ENCODE peak calls at places on chromosomes 7 and 10, in eight cellular contexts. U is uterus, S is neural crest cell, W is hepatocyte, T is bronchial epithelial cell, E is suprapubic skin, N is mammary epithelial cell, I is fibroblast of lung. A is an unnamed sample.

GRCh38 chr10:78602201-78602917 is 466.4 kb upstream of the ZMIZ1 start:
- DNase-seq in U (peak), S (no peak), W (no peak), T (peak), E (no peak), N (peak), I (peak), A (peak)

GRCh38 chr10:72738476-72738875 is 46.5 kb downstream of the MCU start:
- DNase-seq in U (no peak), S (no peak), W (peak), T (no peak), E (no peak), N (no peak), I (peak), A (no peak)

GRCh38 chr10:132185601-132186487 is 904 bp upstream of the DPYSL4 start:
- DNase-seq in U (no peak), S (no peak), W (peak), T (peak), E (no peak), N (peak), I (peak), A (no peak)

GRCh38 chr7:143381427-143382125 is 431 bp downstream of the ZYX start:
- DNase-seq in U (peak), S (peak), W (peak), T (no peak), E (peak), N (peak), I (peak), A (peak)

GRCh38 chr10:79463578-79464496 is 18.4 kb upstream of the ZCCHC24 start:
- DNase-seq in U (no peak), S (no peak), W (no peak), T (no peak), E (no peak), N (no peak), I (no peak), A (no peak)

GRCh38 chr7:22858640-22859561 is 36.3 kb upstream of the TOMM7 start:
- DNase-seq in U (no peak), S (no peak), W (no peak), T (peak), E (no peak), N (peak), I (peak), A (peak)

GRCh38 chr10:112490543-112490942 is 43.5 kb downstream of the VTI1A start:
- DNase-seq in U (no peak), S (no peak), W (peak), T (no peak), E (no peak), N (no peak), I (no peak), A (peak)

GRCh38 chr7:43771128-43771527 is 12.6 kb downstream of the BLVRA start:
- DNase-seq in U (no peak), S (no peak), W (no peak), T (no peak), E (no peak), N (no peak), I (no peak), A (no peak)

GRCh38 chr7:133770863-133771492 is 356.2 kb upstream of the LRGUK start:
- DNase-seq in U (no peak), S (no peak), W (peak), T (peak), E (no peak), N (peak), I (peak), A (peak)

GRCh38 chr10:6269953-6270867 is 67.5 kb downstream of the PFKFB3 start:
- DNase-seq in U (no peak), S (no peak), W (no peak), T (peak), E (no peak), N (peak), I (peak), A (peak)

GRCh38 chr7:55209366-55209765 is 155.8 kb upstream of the LANCL2 start:
- DNase-seq in U (no peak), S (no peak), W (peak), T (no peak), E (no peak), N (no peak), I (no peak), A (no peak)

GRCh38 chr7:116075351-116076145 is 45.0 kb upstream of the TFEC start:
- DNase-seq in U (no peak), S (no peak), W (no peak), T (peak), E (no peak), N (peak), I (peak), A (no peak)

GRCh38 chr7:149321978-149322541 is 60.1 kb downstream of the ZNF783 start:
- DNase-seq in U (no peak), S (no peak), W (no peak), T (no peak), E (no peak), N (no peak), I (peak), A (no peak)

GRCh38 chr7:55160539-55160938 is 141.7 kb downstream of the EGFR start:
- DNase-seq in U (no peak), S (no peak), W (no peak), T (no peak), E (no peak), N (no peak), I (peak), A (no peak)

GRCh38 chr10:122147731-122148130 is 123.4 kb upstream of the BTBD16 start:
- DNase-seq in U (peak), S (no peak), W (peak), T (no peak), E (no peak), N (no peak), I (peak), A (no peak)
- TF ChIP-seq CTCF in U (no peak), S (no peak), W (no peak), T (no peak), E (no peak), N (no peak), I (no peak), A (no peak)

DNA sequence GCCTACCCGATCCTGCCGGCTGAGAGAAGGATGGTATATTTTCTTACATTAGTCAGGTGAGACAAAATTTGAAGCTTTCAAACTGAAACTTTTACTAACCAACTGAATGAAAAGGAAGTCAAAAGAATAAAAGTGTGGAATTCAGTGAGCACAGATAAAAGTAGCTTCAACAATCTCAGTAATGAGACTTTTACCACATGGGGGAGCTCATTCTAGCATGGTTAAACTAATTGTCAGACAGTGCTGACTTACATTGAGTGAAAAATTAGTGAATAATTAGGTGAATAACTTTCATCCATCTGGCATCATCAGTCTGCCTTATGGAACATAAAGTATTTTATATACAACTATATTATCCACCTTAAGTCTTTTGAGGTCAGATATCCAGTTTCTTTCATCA is 8.4 kb downstream of the FAM237B start:
- DNase-seq in U (no peak), S (no peak), W (no peak), T (peak), E (no peak), N (peak), I (peak), A (peak)
- TF ChIP-seq CTCF in U (no peak), S (peak), W (peak), T (peak), E (no peak), N (peak), I (no peak), A (peak)

DNA sequence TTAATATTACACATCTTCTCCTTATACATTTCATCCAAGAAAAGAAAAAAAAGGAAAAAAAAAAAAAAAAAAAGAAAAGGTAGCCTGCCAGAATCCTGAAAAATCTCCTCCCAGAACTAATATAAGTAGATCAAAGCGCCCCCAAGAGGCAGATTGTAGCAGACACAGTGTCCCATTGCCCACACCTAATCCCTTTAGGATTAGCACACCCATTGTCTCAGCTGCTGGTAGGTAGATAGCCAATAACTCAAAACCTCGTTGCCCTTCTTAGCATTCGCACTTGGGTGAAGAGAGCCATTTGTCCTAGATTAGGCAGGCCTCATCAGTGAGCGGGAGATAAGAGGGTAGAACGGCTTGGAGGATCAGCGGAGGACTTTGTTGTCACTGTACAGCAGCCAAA is 100.2 kb upstream of the SORCS1 start:
- DNase-seq in U (no peak), S (no peak), W (no peak), T (no peak), E (no peak), N (no peak), I (no peak), A (peak)
- TF ChIP-seq CTCF in U (no peak), S (no peak), W (no peak), T (no peak), E (no peak), N (no peak), I (no peak), A (no peak)

GRCh38 chr7:122553761-122554160 is 145.2 kb downstream of the RNF133 start:
- DNase-seq in U (no peak), S (no peak), W (no peak), T (no peak), E (no peak), N (no peak), I (no peak), A (no peak)

GRCh38 chr7:122552769-122553168 is 146.1 kb downstream of the RNF133 start:
- DNase-seq in U (no peak), S (no peak), W (no peak), T (no peak), E (no peak), N (no peak), I (no peak), A (no peak)

GRCh38 chr7:122549578-122549977 is 149.3 kb downstream of the RNF133 start:
- DNase-seq in U (no peak), S (no peak), W (no peak), T (no peak), E (no peak), N (no peak), I (no peak), A (no peak)

GRCh38 chr7:122546496-122546895 is 152.4 kb downstream of the RNF133 start:
- DNase-seq in U (no peak), S (no peak), W (peak), T (peak), E (no peak), N (no peak), I (no peak), A (peak)

GRCh38 chr7:122550545-122550944 is 148.4 kb downstream of the RNF133 start:
- DNase-seq in U (no peak), S (no peak), W (no peak), T (peak), E (no peak), N (no peak), I (peak), A (no peak)
- TF ChIP-seq CTCF in U (peak), S (peak), W (peak), T (no peak), E (no peak), N (no peak), I (no peak), A (no peak)

GRCh38 chr7:135169141-135169935 is 1.2 kb downstream of the CYREN start:
- DNase-seq in U (no peak), S (no peak), W (peak), T (peak), E (no peak), N (peak), I (peak), A (peak)
- TF ChIP-seq CTCF in U (no peak), S (peak), W (peak), T (peak), E (no peak), N (peak), I (peak), A (peak)

A was measured in MCF 10A.